ENCODE peak calls at places on chromosome 1, in eight cellular contexts. One of them, this sample, is unnamed.
A peak's percentile ranks its signal among the peaks of the same experiment; 100 is the strongest.

GRCh38 chr1:83860506-83861221 is 138.3 kb downstream of the TTLL7 start:
- DNase-seq in GM13976: peak; percentile 78
- DNase-seq in GM12865: peak; percentile 74
- DNase-seq in ovary: peak; percentile 66
- DNase-seq in RWPE1: peak; percentile 25
- DNase-seq in OCI-LY7: peak; percentile 63
- DNase-seq in sigmoid colon: peak; percentile 77
- DNase-seq in nephron progenitor cell: peak; percentile 78
- DNase-seq in this sample: peak; percentile 54

GRCh38 chr1:226863446-226863845 is 7.0 kb upstream of the PSEN2 start:
- DNase-seq in OCI-LY7: no peak
- DNase-seq in GM12865: no peak
- DNase-seq in sigmoid colon: no peak
- DNase-seq in GM13976: no peak
- DNase-seq in nephron progenitor cell: no peak
- DNase-seq in RWPE1: no peak
- DNase-seq in ovary: no peak
- DNase-seq in this sample: no peak

GRCh38 chr1:100631015-100631521 is 88.5 kb upstream of the VCAM1 start:
- DNase-seq in OCI-LY7: no peak
- DNase-seq in ovary: no peak
- DNase-seq in GM13976: no peak
- DNase-seq in nephron progenitor cell: no peak
- DNase-seq in RWPE1: no peak
- DNase-seq in GM12865: no peak
- DNase-seq in sigmoid colon: no peak
- DNase-seq in this sample: no peak

GRCh38 chr1:91801496-91802115 is 84.3 kb downstream of the TGFBR3 start:
- DNase-seq in GM13976: no peak
- DNase-seq in ovary: no peak
- DNase-seq in RWPE1: no peak
- DNase-seq in nephron progenitor cell: no peak
- DNase-seq in GM12865: no peak
- DNase-seq in OCI-LY7: no peak
- DNase-seq in sigmoid colon: no peak
- DNase-seq in this sample: no peak

GRCh38 chr1:114323959-114324825 is 170.5 kb upstream of the SYT6 start:
- DNase-seq in RWPE1: no peak
- DNase-seq in ovary: no peak
- DNase-seq in OCI-LY7: no peak
- DNase-seq in nephron progenitor cell: no peak
- DNase-seq in GM13976: no peak
- DNase-seq in sigmoid colon: no peak
- DNase-seq in GM12865: no peak
- DNase-seq in this sample: no peak

GRCh38 chr1:180542530-180543171 is 16.1 kb upstream of the OVAAL start:
- DNase-seq in GM12865: no peak
- DNase-seq in OCI-LY7: no peak
- DNase-seq in GM13976: no peak
- DNase-seq in RWPE1: no peak
- DNase-seq in sigmoid colon: no peak
- DNase-seq in nephron progenitor cell: no peak
- DNase-seq in ovary: no peak
- DNase-seq in this sample: no peak

GRCh38 chr1:115012006-115012405 is 17.6 kb upstream of the TSHB start:
- DNase-seq in GM12865: no peak
- DNase-seq in sigmoid colon: no peak
- DNase-seq in nephron progenitor cell: no peak
- DNase-seq in OCI-LY7: peak; percentile 1
- DNase-seq in GM13976: no peak
- DNase-seq in RWPE1: no peak
- DNase-seq in ovary: no peak
- DNase-seq in this sample: no peak

GRCh38 chr1:153945795-153946621 is 510 bp downstream of the DENND4B start:
- DNase-seq in GM13976: peak; percentile 91
- DNase-seq in GM12865: peak; percentile 97
- DNase-seq in OCI-LY7: peak; percentile 96
- DNase-seq in sigmoid colon: peak; percentile 95
- DNase-seq in RWPE1: peak; percentile 64
- DNase-seq in ovary: peak; percentile 86
- DNase-seq in nephron progenitor cell: peak; percentile 62
- DNase-seq in this sample: peak; percentile 80

GRCh38 chr1:90480271-90480835 is 236.7 kb downstream of the BARHL2 start:
- DNase-seq in sigmoid colon: no peak
- DNase-seq in RWPE1: no peak
- DNase-seq in GM12865: no peak
- DNase-seq in GM13976: no peak
- DNase-seq in ovary: no peak
- DNase-seq in OCI-LY7: no peak
- DNase-seq in nephron progenitor cell: no peak
- DNase-seq in this sample: no peak

GRCh38 chr1:59833991-59834390 is 19.2 kb downstream of the HOOK1 start:
- DNase-seq in nephron progenitor cell: no peak
- DNase-seq in RWPE1: peak; percentile 34
- DNase-seq in OCI-LY7: no peak
- DNase-seq in GM12865: no peak
- DNase-seq in sigmoid colon: no peak
- DNase-seq in GM13976: no peak
- DNase-seq in ovary: no peak
- DNase-seq in this sample: no peak

GRCh38 chr1:55580845-55581332 is 365.7 kb upstream of the USP24 start:
- DNase-seq in nephron progenitor cell: no peak
- DNase-seq in GM12865: no peak
- DNase-seq in GM13976: no peak
- DNase-seq in ovary: no peak
- DNase-seq in OCI-LY7: no peak
- DNase-seq in RWPE1: peak; percentile 62
- DNase-seq in sigmoid colon: no peak
- DNase-seq in this sample: no peak

GRCh38 chr1:119475866-119476439 is 31.1 kb upstream of the HSD3B1 start:
- DNase-seq in OCI-LY7: peak; percentile 48
- DNase-seq in nephron progenitor cell: peak; percentile 69
- DNase-seq in ovary: peak; percentile 54
- DNase-seq in sigmoid colon: no peak
- DNase-seq in GM12865: peak; percentile 64
- DNase-seq in GM13976: peak; percentile 44
- DNase-seq in RWPE1: peak; percentile 70
- DNase-seq in this sample: no peak

GRCh38 chr1:205590457-205590768 is 41.4 kb downstream of the ELK4 start:
- DNase-seq in sigmoid colon: no peak
- DNase-seq in RWPE1: no peak
- DNase-seq in ovary: no peak
- DNase-seq in GM12865: no peak
- DNase-seq in OCI-LY7: no peak
- DNase-seq in GM13976: no peak
- DNase-seq in nephron progenitor cell: no peak
- DNase-seq in this sample: no peak

GRCh38 chr1:156089704-156090103 is 7.4 kb upstream of the MEX3A start:
- DNase-seq in nephron progenitor cell: no peak
- DNase-seq in GM13976: no peak
- DNase-seq in GM12865: no peak
- DNase-seq in ovary: no peak
- DNase-seq in sigmoid colon: no peak
- DNase-seq in OCI-LY7: peak; percentile 77
- DNase-seq in RWPE1: no peak
- DNase-seq in this sample: no peak

GRCh38 chr1:198157847-198158765 is 1.3 kb downstream of the NEK7 start:
- DNase-seq in RWPE1: peak; percentile 33
- DNase-seq in GM12865: peak; percentile 50
- DNase-seq in nephron progenitor cell: peak; percentile 12
- DNase-seq in sigmoid colon: no peak
- DNase-seq in GM13976: no peak
- DNase-seq in ovary: no peak
- DNase-seq in OCI-LY7: peak; percentile 55
- DNase-seq in this sample: peak; percentile 34

GRCh38 chr1:220281159-220281574 is 8.9 kb upstream of the RAB3GAP2 start:
- DNase-seq in OCI-LY7: no peak
- DNase-seq in GM13976: no peak
- DNase-seq in ovary: no peak
- DNase-seq in RWPE1: peak; percentile 50
- DNase-seq in GM12865: peak; percentile 32
- DNase-seq in nephron progenitor cell: no peak
- DNase-seq in sigmoid colon: no peak
- DNase-seq in this sample: no peak

GRCh38 chr1:53085405-53085804 is 23.4 kb downstream of the PODN start:
- DNase-seq in GM12865: no peak
- DNase-seq in nephron progenitor cell: no peak
- DNase-seq in OCI-LY7: no peak
- DNase-seq in RWPE1: no peak
- DNase-seq in sigmoid colon: no peak
- DNase-seq in ovary: no peak
- DNase-seq in GM13976: no peak
- DNase-seq in this sample: no peak

GRCh38 chr1:150551049-150551783 is 2.0 kb downstream of the ADAMTSL4 start:
- DNase-seq in RWPE1: no peak
- DNase-seq in OCI-LY7: no peak
- DNase-seq in ovary: no peak
- DNase-seq in nephron progenitor cell: no peak
- DNase-seq in sigmoid colon: peak; percentile 77
- DNase-seq in GM12865: no peak
- DNase-seq in GM13976: no peak
- DNase-seq in this sample: no peak

GRCh38 chr1:210292276-210292851 is 36.3 kb upstream of the HHAT start:
- DNase-seq in GM13976: peak; percentile 66
- DNase-seq in OCI-LY7: no peak
- DNase-seq in RWPE1: peak; percentile 52
- DNase-seq in ovary: peak; percentile 71
- DNase-seq in sigmoid colon: peak; percentile 78
- DNase-seq in nephron progenitor cell: peak; percentile 76
- DNase-seq in GM12865: no peak
- DNase-seq in this sample: no peak
- TF ChIP-seq CTCF in GM13976: peak; percentile 10
- TF ChIP-seq CTCF in OCI-LY7: no peak
- TF ChIP-seq CTCF in RWPE1: peak; percentile 52
- TF ChIP-seq CTCF in ovary: no peak
- TF ChIP-seq CTCF in sigmoid colon: no peak
- TF ChIP-seq CTCF in nephron progenitor cell: peak; percentile 10
- TF ChIP-seq CTCF in GM12865: no peak
- TF ChIP-seq CTCF in this sample: no peak

DNA sequence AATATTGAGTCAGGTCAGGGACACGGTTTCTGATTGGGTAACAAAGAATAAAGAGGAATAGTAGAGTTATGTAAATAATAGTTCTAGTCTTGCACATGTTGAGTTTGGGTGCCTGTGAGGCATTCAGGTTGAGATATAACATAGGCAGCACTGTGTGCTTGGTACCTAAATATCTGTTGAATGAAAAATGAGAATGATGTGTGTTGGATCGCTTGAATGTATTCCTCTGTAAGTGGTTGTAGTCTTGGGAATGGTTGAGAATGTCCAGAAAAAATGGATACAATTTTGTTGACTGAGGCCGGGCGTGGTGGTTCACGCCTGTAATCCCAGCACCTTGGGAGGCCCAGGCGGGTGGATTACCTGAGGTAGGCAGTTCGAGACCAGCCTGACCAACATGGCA is 116.3 kb upstream of the HNRNPU start:
- DNase-seq in GM12865: no peak
- DNase-seq in RWPE1: no peak
- DNase-seq in nephron progenitor cell: no peak
- DNase-seq in GM13976: no peak
- DNase-seq in sigmoid colon: no peak
- DNase-seq in OCI-LY7: no peak
- DNase-seq in ovary: no peak
- DNase-seq in this sample: no peak
- TF ChIP-seq CTCF in GM12865: no peak
- TF ChIP-seq CTCF in RWPE1: no peak
- TF ChIP-seq CTCF in nephron progenitor cell: no peak
- TF ChIP-seq CTCF in GM13976: no peak
- TF ChIP-seq CTCF in sigmoid colon: no peak
- TF ChIP-seq CTCF in OCI-LY7: no peak
- TF ChIP-seq CTCF in ovary: no peak
- TF ChIP-seq CTCF in this sample: no peak

GRCh38 chr1:16048573-16049189 is 5.1 kb downstream of the CLCNKB start:
- DNase-seq in OCI-LY7: peak; percentile 51
- DNase-seq in ovary: peak; percentile 84
- DNase-seq in sigmoid colon: peak; percentile 76
- DNase-seq in GM12865: no peak
- DNase-seq in nephron progenitor cell: peak; percentile 95
- DNase-seq in GM13976: no peak
- DNase-seq in RWPE1: no peak
- DNase-seq in this sample: no peak
- TF ChIP-seq CTCF in OCI-LY7: peak; percentile 22
- TF ChIP-seq CTCF in ovary: no peak
- TF ChIP-seq CTCF in sigmoid colon: no peak
- TF ChIP-seq CTCF in GM12865: no peak
- TF ChIP-seq CTCF in nephron progenitor cell: no peak
- TF ChIP-seq CTCF in GM13976: no peak
- TF ChIP-seq CTCF in RWPE1: no peak
- TF ChIP-seq CTCF in this sample: no peak

GRCh38 chr1:209323743-209324142 is 259.8 kb upstream of the CAMK1G start:
- DNase-seq in ovary: no peak
- DNase-seq in GM12865: no peak
- DNase-seq in sigmoid colon: no peak
- DNase-seq in RWPE1: peak; percentile 62
- DNase-seq in nephron progenitor cell: no peak
- DNase-seq in GM13976: no peak
- DNase-seq in OCI-LY7: no peak
- DNase-seq in this sample: no peak

GRCh38 chr1:209316929-209317328 is 266.6 kb upstream of the CAMK1G start:
- DNase-seq in sigmoid colon: no peak
- DNase-seq in nephron progenitor cell: no peak
- DNase-seq in OCI-LY7: no peak
- DNase-seq in GM12865: no peak
- DNase-seq in GM13976: no peak
- DNase-seq in RWPE1: no peak
- DNase-seq in ovary: no peak
- DNase-seq in this sample: no peak

GRCh38 chr1:209319057-209319432 is 264.5 kb upstream of the CAMK1G start:
- DNase-seq in OCI-LY7: no peak
- DNase-seq in RWPE1: peak; percentile 20
- DNase-seq in ovary: no peak
- DNase-seq in GM12865: no peak
- DNase-seq in nephron progenitor cell: no peak
- DNase-seq in GM13976: no peak
- DNase-seq in sigmoid colon: no peak
- DNase-seq in this sample: no peak

GRCh38 chr1:209319549-209319948 is 264.0 kb upstream of the CAMK1G start:
- DNase-seq in nephron progenitor cell: no peak
- DNase-seq in GM13976: no peak
- DNase-seq in RWPE1: peak; percentile 41
- DNase-seq in sigmoid colon: no peak
- DNase-seq in ovary: no peak
- DNase-seq in GM12865: no peak
- DNase-seq in OCI-LY7: no peak
- DNase-seq in this sample: no peak

DNA sequence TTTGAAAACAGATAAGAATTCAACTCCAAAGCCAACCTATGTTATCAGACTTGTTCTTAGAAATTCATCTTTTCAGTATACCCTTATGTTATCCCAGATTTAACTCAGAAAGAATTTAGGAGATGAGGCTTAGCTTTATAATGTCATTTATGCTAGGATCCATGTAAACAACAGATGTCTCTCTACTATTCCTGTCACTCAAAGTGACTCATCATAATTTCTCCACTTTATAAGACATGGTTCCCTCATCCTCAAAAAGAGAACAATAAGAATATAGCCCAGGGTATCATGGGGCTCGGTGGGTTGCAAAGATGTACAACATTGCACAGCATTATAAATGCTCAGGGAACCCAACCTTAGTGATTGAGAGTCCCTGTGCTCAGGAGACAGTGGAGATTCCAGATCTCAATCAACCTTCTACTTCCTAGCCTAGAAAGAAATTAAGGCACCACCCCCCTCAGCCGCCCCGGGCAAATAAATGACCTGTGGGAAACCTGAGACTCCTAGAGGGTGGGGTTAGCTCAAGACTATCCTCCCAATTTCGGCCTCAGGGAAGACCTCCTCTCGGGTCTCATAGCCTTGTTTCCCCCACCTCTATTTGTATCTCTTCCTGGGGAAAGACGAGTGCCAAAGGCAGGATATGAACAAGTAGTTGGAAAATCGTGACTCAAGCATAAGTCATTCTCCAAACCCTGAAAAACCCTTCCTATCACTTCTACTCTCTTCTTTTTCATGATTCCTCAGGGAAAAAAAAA is 265.0 kb upstream of the CAMK1G start:
- DNase-seq in sigmoid colon: no peak
- DNase-seq in OCI-LY7: no peak
- DNase-seq in GM12865: no peak
- DNase-seq in GM13976: no peak
- DNase-seq in nephron progenitor cell: no peak
- DNase-seq in RWPE1: peak; percentile 73
- DNase-seq in ovary: no peak
- DNase-seq in this sample: no peak
- TF ChIP-seq CTCF in sigmoid colon: no peak
- TF ChIP-seq CTCF in OCI-LY7: no peak
- TF ChIP-seq CTCF in GM12865: no peak
- TF ChIP-seq CTCF in GM13976: no peak
- TF ChIP-seq CTCF in nephron progenitor cell: no peak
- TF ChIP-seq CTCF in RWPE1: no peak
- TF ChIP-seq CTCF in ovary: no peak
- TF ChIP-seq CTCF in this sample: no peak

This sample was measured in natural killer cell.